ENCODE peak calls at places on chromosomes 7 and 10, in four cellular contexts. U, P, T and I are unnamed samples.
A peak's percentile ranks its signal among the peaks of the same experiment; 100 is the strongest.

GRCh38 chr10:43127447-43127846 is 10.8 kb upstream of the CSGALNACT2 start:
- DNase-seq in U (no peak), P (no peak), T (no peak), I (no peak)

GRCh38 chr7:115631782-115632181 is 398.8 kb downstream of the TFEC start:
- DNase-seq in U (no peak), P (no peak), T (no peak), I (no peak)

GRCh38 chr10:46198516-46198915 is 88.3 kb upstream of the ANTXRL start:
- DNase-seq in U (no peak), P (no peak), T (no peak), I (no peak)

GRCh38 chr7:36116347-36117200 is 36.5 kb upstream of the EEPD1 start:
- DNase-seq in U (no peak), P (peak; percentile 24), T (no peak), I (peak; percentile 19)

GRCh38 chr10:33974976-33975478 is 640.6 kb upstream of the NRP1 start:
- DNase-seq in U (no peak), P (no peak), T (no peak), I (no peak)

GRCh38 chr10:123746016-123746415 is 79.9 kb downstream of the GPR26 start:
- DNase-seq in U (no peak), P (no peak), T (no peak), I (no peak)

GRCh38 chr7:1531263-1531978 is 919 bp downstream of the MAFK start:
- DNase-seq in U (no peak), P (peak; percentile 61), T (peak; percentile 26), I (peak; percentile 2)

GRCh38 chr10:31023558-31023957 is 8.1 kb downstream of the ZNF438 start:
- DNase-seq in U (no peak), P (no peak), T (no peak), I (no peak)

GRCh38 chr10:73644767-73645166 is 3.5 kb upstream of the MYOZ1 start:
- DNase-seq in U (no peak), P (no peak), T (no peak), I (no peak)

GRCh38 chr7:140659727-140660396 is 12.9 kb upstream of the ADCK2 start:
- DNase-seq in U (no peak), P (no peak), T (no peak), I (no peak)

GRCh38 chr10:62022830-62023229 is 121.3 kb downstream of the ARID5B start:
- DNase-seq in U (no peak), P (no peak), T (no peak), I (no peak)

GRCh38 chr10:27771231-27771630 is 25.6 kb upstream of the MKX start:
- DNase-seq in U (no peak), P (no peak), T (no peak), I (no peak)